ENCODE peak calls at places on chromosomes 12 and 14, in six cellular contexts. A is stimulated activated CD8-positive, alpha-beta memory T cell treated with anti-CD3 and anti-CD28 coated beads, Interleukin-15, amount 100 ng/mL, for 1 hour; V is substantia nigra; Q is posterior vena cava; R is fibroblast of the conjunctiva; Z is NCI-H460. M is an unnamed sample.

GRCh38 chr14:33765251-33765650 is 185.6 kb downstream of the EGLN3 start:
- DNase-seq in A (no peak), V (peak), Q (no peak), R (no peak), Z (no peak), M (no peak)

GRCh38 chr14:22047105-22047504 is 373.5 kb upstream of the OR4E1 start:
- DNase-seq in A (no peak), V (no peak), Q (no peak), R (no peak), Z (peak), M (peak)

GRCh38 chr14:70873627-70874026 is 33.6 kb upstream of the PCNX1 start:
- DNase-seq in A (no peak), V (no peak), Q (no peak), R (no peak), Z (no peak), M (no peak)

GRCh38 chr12:54658306-54659264 is 10.4 kb upstream of the DCD start:
- DNase-seq in A (peak), V (no peak), Q (no peak), R (no peak), Z (peak), M (peak)

GRCh38 chr14:69055125-69055524 is 76.0 kb upstream of the ACTN1 start:
- DNase-seq in A (no peak), V (no peak), Q (no peak), R (no peak), Z (no peak), M (no peak)

GRCh38 chr12:55706840-55707671 is 648 bp downstream of the ITGA7 start:
- DNase-seq in A (no peak), V (no peak), Q (peak), R (no peak), Z (no peak), M (peak)

GRCh38 chr12:29519585-29520182 is 22.2 kb upstream of the OVCH1 start:
- DNase-seq in A (no peak), V (no peak), Q (no peak), R (peak), Z (peak), M (peak)

GRCh38 chr14:56207626-56208297 is 89.6 kb downstream of the PELI2 start:
- DNase-seq in A (no peak), V (no peak), Q (no peak), R (no peak), Z (no peak), M (no peak)

GRCh38 chr12:78149459-78149858 is 318.8 kb downstream of the NAV3 start:
- DNase-seq in A (no peak), V (no peak), Q (no peak), R (no peak), Z (no peak), M (no peak)

GRCh38 chr12:46786774-46787173 is 39.0 kb downstream of the SLC38A4 start:
- DNase-seq in A (no peak), V (no peak), Q (no peak), R (peak), Z (peak), M (no peak)

GRCh38 chr12:55929306-55929791 is 1.6 kb upstream of the DGKA start:
- DNase-seq in A (peak), V (no peak), Q (no peak), R (no peak), Z (no peak), M (no peak)

GRCh38 chr12:52789637-52790426 is 6.1 kb downstream of the KRT3 start:
- DNase-seq in A (no peak), V (no peak), Q (peak), R (no peak), Z (no peak), M (peak)

GRCh38 chr12:107441906-107442305 is 243.7 kb upstream of the PWP1 start:
- DNase-seq in A (no peak), V (no peak), Q (no peak), R (no peak), Z (no peak), M (no peak)

GRCh38 chr12:124402281-124403066 is 107.6 kb downstream of the RFLNA start:
- DNase-seq in A (no peak), V (no peak), Q (no peak), R (no peak), Z (no peak), M (no peak)

GRCh38 chr14:38866461-38866860 is 236.6 kb downstream of the SEC23A start:
- DNase-seq in A (no peak), V (no peak), Q (no peak), R (no peak), Z (no peak), M (no peak)

GRCh38 chr12:28021704-28022103 is 49.2 kb upstream of the PTHLH start:
- DNase-seq in A (no peak), V (no peak), Q (no peak), R (no peak), Z (peak), M (peak)

GRCh38 chr14:80017796-80018195 is 193.5 kb downstream of the DIO2 start:
- DNase-seq in A (no peak), V (no peak), Q (no peak), R (no peak), Z (no peak), M (no peak)

GRCh38 chr12:6554990-6555691 is 701 bp downstream of the IFFO1 start:
- DNase-seq in A (no peak), V (no peak), Q (no peak), R (no peak), Z (no peak), M (no peak)

GRCh38 chr14:72907327-72907826 is 13.5 kb upstream of the DPF3 start:
- DNase-seq in A (no peak), V (no peak), Q (no peak), R (no peak), Z (no peak), M (no peak)

GRCh38 chr12:76020731-76021672 is 10.6 kb downstream of the PHLDA1 start:
- DNase-seq in A (no peak), V (no peak), Q (no peak), R (peak), Z (peak), M (peak)

GRCh38 chr14:88232783-88233182 is 90.3 kb downstream of the KCNK10 start:
- DNase-seq in A (no peak), V (no peak), Q (no peak), R (no peak), Z (no peak), M (no peak)

GRCh38 chr14:59847711-59848110 is 22.9 kb downstream of the RTN1 start:
- DNase-seq in A (no peak), V (no peak), Q (no peak), R (no peak), Z (no peak), M (no peak)

GRCh38 chr14:44099752-44100462 is 407.2 kb downstream of the FSCB start:
- DNase-seq in A (no peak), V (no peak), Q (no peak), R (no peak), Z (no peak), M (no peak)

GRCh38 chr14:53946404-53947400 is 9.9 kb downstream of the BMP4 start:
- DNase-seq in A (no peak), V (no peak), Q (no peak), R (no peak), Z (no peak), M (no peak)

GRCh38 chr14:69242311-69243224 is 17.4 kb upstream of the GALNT16 start:
- DNase-seq in A (peak), V (no peak), Q (no peak), R (peak), Z (peak), M (peak)

GRCh38 chr12:62382526-62382925 is 84.1 kb upstream of the MON2 start:
- DNase-seq in A (no peak), V (no peak), Q (no peak), R (no peak), Z (no peak), M (no peak)

GRCh38 chr12:88595697-88596096 is 15.4 kb upstream of the KITLG start:
- DNase-seq in A (no peak), V (no peak), Q (no peak), R (no peak), Z (no peak), M (no peak)

GRCh38 chr12:69321356-69321755 is 26.8 kb upstream of the LYZ start:
- DNase-seq in A (no peak), V (no peak), Q (no peak), R (no peak), Z (no peak), M (no peak)

GRCh38 chr12:58142991-58143390 is 201.6 kb downstream of the ATP23 start:
- DNase-seq in A (no peak), V (no peak), Q (no peak), R (no peak), Z (no peak), M (no peak)

GRCh38 chr12:70149665-70150064 is 93.6 kb upstream of the CNOT2 start:
- DNase-seq in A (no peak), V (no peak), Q (no peak), R (no peak), Z (no peak), M (no peak)

GRCh38 chr12:96906849-96907664 is at the start of gene NEDD1:
- DNase-seq in A (peak), V (peak), Q (peak), R (peak), Z (peak), M (peak)

GRCh38 chr12:69189378-69189978 is 49.9 kb upstream of the CPSF6 start:
- DNase-seq in A (no peak), V (no peak), Q (no peak), R (no peak), Z (no peak), M (no peak)

GRCh38 chr14:70955543-70956480 is 48.6 kb downstream of the PCNX1 start:
- DNase-seq in A (no peak), V (no peak), Q (no peak), R (peak), Z (peak), M (peak)

GRCh38 chr12:102069707-102070106 is 7.9 kb upstream of the WASHC3 start:
- DNase-seq in A (no peak), V (no peak), Q (no peak), R (no peak), Z (no peak), M (no peak)

GRCh38 chr14:99534863-99535262 is 53.7 kb downstream of the CCNK start:
- DNase-seq in A (no peak), V (peak), Q (no peak), R (no peak), Z (no peak), M (no peak)

GRCh38 chr12:116389990-116390655 is 112.6 kb upstream of the MED13L start:
- DNase-seq in A (no peak), V (no peak), Q (no peak), R (peak), Z (no peak), M (no peak)

GRCh38 chr14:65879218-65880009 is 466.9 kb downstream of the FUT8 start:
- DNase-seq in A (no peak), V (no peak), Q (no peak), R (no peak), Z (no peak), M (peak)

GRCh38 chr14:100072783-100073346 is 7.6 kb downstream of the EVL start:
- DNase-seq in A (no peak), V (no peak), Q (no peak), R (no peak), Z (no peak), M (no peak)

GRCh38 chr14:65356327-65356836 is 56.1 kb upstream of the FUT8 start:
- DNase-seq in A (no peak), V (no peak), Q (no peak), R (no peak), Z (no peak), M (peak)

GRCh38 chr12:30437616-30438015 is 258.1 kb downstream of the IPO8 start:
- DNase-seq in A (no peak), V (no peak), Q (no peak), R (no peak), Z (no peak), M (no peak)